ENCODE peak calls at places on chromosomes 5 and 9, in four cellular contexts. W, A, C and S are unnamed samples. For H3K4me1 and H3K36me3, the result is how much of the 10 kb centered on the place peaks cover.

GRCh38 chr5:66010476-66010875 is 84.1 kb downstream of the ERBIN start:
- DNase-seq in A (no peak), C (peak), W (no peak), S (no peak)

GRCh38 chr5:143066556-143067281 is 296.5 kb downstream of the ARHGAP26 start:
- DNase-seq in C (no peak), W (peak), A (no peak), S (peak)

GRCh38 chr5:134255418-134256150 is 29.7 kb upstream of the PPP2CA start:
- DNase-seq in C (peak), A (no peak), W (no peak), S (no peak)

GRCh38 chr9:120715331-120715924 is 1.2 kb upstream of the MEGF9 start:
- DNase-seq in W (no peak), A (no peak), C (peak), S (peak)

GRCh38 chr5:176416123-176416924 is at the start of gene CLTB:
- DNase-seq in C (peak), A (peak), W (peak), S (peak)

GRCh38 chr9:127785933-127786772 is at the start of gene CDK9:
- DNase-seq in A (peak), W (peak), C (peak), S (peak)

GRCh38 chr9:20117985-20118384 is 329.1 kb upstream of the SLC24A2 start:
- DNase-seq in C (no peak), W (no peak), A (no peak), S (no peak)

GRCh38 chr5:120512068-120512467 is 48.0 kb downstream of the PRR16 start:
- DNase-seq in W (no peak), C (no peak), A (no peak), S (no peak)

GRCh38 chr5:73204302-73204701 is 31.3 kb downstream of the TMEM174 start:
- DNase-seq in A (no peak), W (peak), C (no peak), S (peak)

GRCh38 chr5:126395198-126395597 is 28.0 kb upstream of the GRAMD2B start:
- DNase-seq in W (no peak), A (no peak), C (peak), S (no peak)

GRCh38 chr5:28165116-28165515 is 1126.7 kb upstream of the CDH9 start:
- DNase-seq in C (no peak), W (no peak), A (no peak), S (no peak)

GRCh38 chr9:137690939-137691647 is 72.3 kb downstream of the EHMT1 start:
- DNase-seq in C (no peak), A (no peak), W (no peak), S (no peak)

GRCh38 chr5:52989025-52989780 is at the start of gene ITGA2:
- DNase-seq in C (peak), A (no peak), W (peak), S (peak)

GRCh38 chr5:218457-219289 is 553 bp downstream of the SDHA start:
- DNase-seq in A (no peak), W (peak), C (peak), S (peak)

GRCh38 chr5:113047733-113048652 is 71.4 kb downstream of the DCP2 start:
- DNase-seq in W (no peak), A (no peak), C (no peak), S (no peak)

GRCh38 chr5:135821802-135822201 is 12.7 kb upstream of the SLC25A48 start:
- DNase-seq in W (no peak), A (no peak), C (no peak), S (peak)

GRCh38 chr5:81316581-81316980 is 15.2 kb downstream of the ZCCHC9 start:
- DNase-seq in C (no peak), A (no peak), W (no peak), S (no peak)

GRCh38 chr5:21723500-21723899 is 1129.6 kb downstream of the CDH12 start:
- DNase-seq in C (no peak), W (no peak), A (no peak), S (peak)

GRCh38 chr5:1788828-1789227 is 10.8 kb downstream of the MRPL36 start:
- DNase-seq in W (no peak), A (no peak), C (no peak), S (no peak)

GRCh38 chr5:17182966-17183365 is 34.5 kb upstream of the BASP1 start:
- DNase-seq in A (no peak), C (peak), W (no peak), S (no peak)

GRCh38 chr5:132265336-132266030 is 8.0 kb downstream of the PDLIM4 start:
- DNase-seq in W (peak), A (no peak), C (peak), S (no peak)

GRCh38 chr9:111301195-111301594 is 28.8 kb downstream of the OR2K2 start:
- DNase-seq in A (no peak), W (no peak), C (peak), S (no peak)

GRCh38 chr5:148523139-148523538 is 131.2 kb downstream of the HTR4 start:
- DNase-seq in C (no peak), A (no peak), W (peak), S (no peak)

GRCh38 chr5:24804221-24804681 is 159.5 kb upstream of the CDH10 start:
- DNase-seq in A (no peak), W (no peak), C (no peak), S (no peak)

GRCh38 chr5:109836280-109836679 is 146.6 kb downstream of the MAN2A1 start:
- DNase-seq in A (no peak), C (no peak), W (no peak), S (no peak)

DNA sequence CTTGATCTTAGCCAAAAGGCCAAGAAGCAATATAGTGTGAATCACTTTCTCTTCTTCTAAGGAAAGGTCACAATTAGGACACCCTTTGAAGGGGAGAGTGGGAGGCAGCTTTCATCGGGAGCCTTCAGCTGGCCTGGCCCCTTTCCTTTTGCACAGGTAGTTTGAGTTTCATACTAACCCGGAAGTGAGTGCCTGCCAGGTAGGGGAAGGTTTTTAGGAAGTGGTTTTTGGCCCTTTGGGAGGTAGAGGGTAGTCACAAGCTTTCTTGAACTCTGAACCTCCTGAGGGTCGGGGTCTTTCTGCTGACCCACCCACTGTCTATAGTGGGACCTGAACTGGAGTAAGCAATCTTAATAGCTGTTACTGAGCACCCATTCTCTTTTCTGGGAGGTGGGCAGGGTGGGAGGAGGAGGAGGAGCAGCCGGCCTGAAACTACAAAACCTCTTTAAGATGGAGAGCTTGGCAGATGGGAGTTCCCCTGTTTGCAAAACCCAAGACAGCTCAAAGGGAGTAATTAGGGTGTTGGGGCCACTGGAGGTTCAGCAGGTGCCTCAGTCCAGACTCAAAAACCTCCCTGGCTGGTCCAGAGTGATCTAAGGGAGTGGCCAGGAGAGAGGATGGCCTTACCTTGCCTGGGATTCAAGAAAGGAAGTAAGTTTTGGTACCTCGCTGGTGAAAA is 6.0 kb downstream of the LARP1 start:
- DNase-seq in W (no peak), C (no peak), A (no peak), S (no peak)
- H3K4me1 ChIP-seq in W (half or more), C (under half), A (under half), S (under half)

GRCh38 chr9:136391737-136392537 is 8.0 kb downstream of the SNAPC4 start:
- DNase-seq in A (no peak), W (no peak), C (no peak), S (no peak)
- H3K36me3 ChIP-seq in A (half or more), W (under half), C (half or more), S (half or more)

GRCh38 chr5:38608877-38609276 is 52.4 kb upstream of the LIFR start:
- DNase-seq in W (no peak), C (no peak), A (no peak), S (no peak)

GRCh38 chr5:38603691-38604090 is 47.2 kb upstream of the LIFR start:
- DNase-seq in W (no peak), C (peak), A (no peak), S (no peak)

GRCh38 chr5:38605610-38606009 is 49.2 kb upstream of the LIFR start:
- DNase-seq in A (no peak), C (no peak), W (no peak), S (no peak)

GRCh38 chr5:38607930-38608545 is 51.6 kb upstream of the LIFR start:
- DNase-seq in A (no peak), W (peak), C (peak), S (no peak)

DNA sequence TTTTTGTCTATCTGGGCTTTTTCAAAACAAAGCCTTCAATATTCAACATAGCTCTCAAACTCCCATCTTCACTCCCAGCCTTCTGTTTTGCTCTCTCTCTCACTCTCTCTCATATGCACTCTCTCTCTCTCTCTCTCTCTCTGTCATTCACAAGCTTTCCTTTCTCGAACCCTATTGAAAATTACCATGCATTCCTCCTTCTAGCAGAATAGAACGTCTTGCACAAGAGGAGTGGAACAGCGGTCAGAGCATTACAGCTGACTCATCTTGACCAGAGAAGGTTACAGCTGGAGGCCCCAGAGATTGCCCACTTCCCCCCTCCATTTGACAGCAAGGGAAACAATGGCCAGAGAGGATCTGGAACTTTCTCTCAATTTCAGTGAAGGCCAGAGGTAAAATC is 51.0 kb upstream of the LIFR start:
- DNase-seq in A (no peak), C (peak), W (peak), S (peak)
- H3K27ac ChIP-seq in A (no peak), C (peak), W (no peak), S (no peak)

GRCh38 chr5:151657105-151657504 is 29.6 kb downstream of the SPARC start:
- DNase-seq in C (no peak), A (no peak), W (no peak), S (no peak)

GRCh38 chr5:151659001-151659754 is 27.5 kb downstream of the SPARC start:
- DNase-seq in C (peak), W (peak), A (peak), S (peak)

GRCh38 chr5:151651997-151652645 is 34.6 kb downstream of the SPARC start:
- DNase-seq in C (peak), A (no peak), W (peak), S (peak)

GRCh38 chr5:151660616-151661015 is 26.1 kb downstream of the SPARC start:
- DNase-seq in C (peak), A (no peak), W (no peak), S (no peak)

GRCh38 chr5:151656311-151656710 is 30.4 kb downstream of the SPARC start:
- DNase-seq in A (no peak), W (no peak), C (no peak), S (no peak)
- H3K4me1 ChIP-seq in A (under half), W (under half), C (under half), S (under half)